ENCODE peak calls at places on chromosomes 5 and 9, in four cellular contexts. One of them, this sample, is unnamed.
A peak's percentile ranks its signal among the peaks of the same experiment; 100 is the strongest.

GRCh38 chr5:151741678-151742423 is 16.6 kb downstream of the ATOX1 start:
- DNase-seq in fibroblast of the aortic adventitia: peak; percentile 71
- DNase-seq in body of pancreas: no peak
- DNase-seq in adrenal gland: no peak
- DNase-seq in this sample: no peak

GRCh38 chr5:95080026-95080425 is 204.9 kb downstream of the MCTP1 start:
- DNase-seq in fibroblast of the aortic adventitia: peak; percentile 39
- DNase-seq in body of pancreas: no peak
- DNase-seq in adrenal gland: no peak
- DNase-seq in this sample: no peak

GRCh38 chr9:124480621-124480981 is 26.6 kb downstream of the NR5A1 start:
- DNase-seq in fibroblast of the aortic adventitia: peak; percentile 4
- DNase-seq in body of pancreas: no peak
- DNase-seq in adrenal gland: peak; percentile 68
- DNase-seq in this sample: no peak

GRCh38 chr5:83856898-83857297 is 136.2 kb upstream of the HAPLN1 start:
- DNase-seq in fibroblast of the aortic adventitia: peak; percentile 41
- DNase-seq in body of pancreas: no peak
- DNase-seq in adrenal gland: no peak
- DNase-seq in this sample: no peak

GRCh38 chr5:134136771-134137170 is 22.3 kb downstream of the TCF7 start:
- DNase-seq in fibroblast of the aortic adventitia: no peak
- DNase-seq in body of pancreas: peak; percentile 8
- DNase-seq in adrenal gland: peak; percentile 0
- DNase-seq in this sample: peak; percentile 3

GRCh38 chr5:87190687-87191086 is 77.0 kb upstream of the RASA1 start:
- DNase-seq in fibroblast of the aortic adventitia: no peak
- DNase-seq in body of pancreas: no peak
- DNase-seq in adrenal gland: no peak
- DNase-seq in this sample: no peak

GRCh38 chr9:137607141-137607857 is 1.8 kb downstream of the ARRDC1 start:
- DNase-seq in fibroblast of the aortic adventitia: no peak
- DNase-seq in body of pancreas: no peak
- DNase-seq in adrenal gland: peak; percentile 51
- DNase-seq in this sample: no peak

GRCh38 chr9:137231313-137232039 is 775 bp downstream of the SLC34A3 start:
- DNase-seq in fibroblast of the aortic adventitia: no peak
- DNase-seq in body of pancreas: no peak
- DNase-seq in adrenal gland: no peak
- DNase-seq in this sample: no peak

GRCh38 chr5:135053278-135053677 is 19.2 kb upstream of the PITX1 start:
- DNase-seq in fibroblast of the aortic adventitia: no peak
- DNase-seq in body of pancreas: no peak
- DNase-seq in adrenal gland: no peak
- DNase-seq in this sample: peak; percentile 38

GRCh38 chr5:60652206-60652605 is 47.8 kb downstream of the DEPDC1B start:
- DNase-seq in fibroblast of the aortic adventitia: peak; percentile 89
- DNase-seq in body of pancreas: no peak
- DNase-seq in adrenal gland: no peak
- DNase-seq in this sample: no peak

GRCh38 chr9:127651697-127652610 is 39.9 kb downstream of the STXBP1 start:
- DNase-seq in fibroblast of the aortic adventitia: no peak
- DNase-seq in body of pancreas: no peak
- DNase-seq in adrenal gland: no peak
- DNase-seq in this sample: no peak

GRCh38 chr5:606061-606460 is 6.1 kb upstream of the CEP72 start:
- DNase-seq in fibroblast of the aortic adventitia: no peak
- DNase-seq in body of pancreas: no peak
- DNase-seq in adrenal gland: no peak
- DNase-seq in this sample: no peak

GRCh38 chr9:126412945-126413344 is 86.3 kb downstream of the MVB12B start:
- DNase-seq in fibroblast of the aortic adventitia: no peak
- DNase-seq in body of pancreas: no peak
- DNase-seq in adrenal gland: no peak
- DNase-seq in this sample: no peak

GRCh38 chr5:163565931-163566608 is 60.7 kb downstream of the MAT2B start:
- DNase-seq in fibroblast of the aortic adventitia: peak; percentile 30
- DNase-seq in body of pancreas: peak; percentile 15
- DNase-seq in adrenal gland: peak; percentile 17
- DNase-seq in this sample: peak; percentile 15

GRCh38 chr9:106862946-106863740 is at the start of gene ZNF462:
- DNase-seq in fibroblast of the aortic adventitia: peak; percentile 75
- DNase-seq in body of pancreas: no peak
- DNase-seq in adrenal gland: peak; percentile 74
- DNase-seq in this sample: peak; percentile 47

GRCh38 chr5:83925321-83925877 is 204.7 kb upstream of the HAPLN1 start:
- DNase-seq in fibroblast of the aortic adventitia: peak; percentile 91
- DNase-seq in body of pancreas: no peak
- DNase-seq in adrenal gland: no peak
- DNase-seq in this sample: no peak

GRCh38 chr5:87076931-87077330 is 190.8 kb upstream of the RASA1 start:
- DNase-seq in fibroblast of the aortic adventitia: no peak
- DNase-seq in body of pancreas: no peak
- DNase-seq in adrenal gland: no peak
- DNase-seq in this sample: no peak

GRCh38 chr5:37844004-37844403 is 4.2 kb upstream of the GDNF start:
- DNase-seq in fibroblast of the aortic adventitia: no peak
- DNase-seq in body of pancreas: no peak
- DNase-seq in adrenal gland: no peak
- DNase-seq in this sample: no peak

GRCh38 chr9:37209431-37210386 is 89.3 kb downstream of the ZCCHC7 start:
- DNase-seq in fibroblast of the aortic adventitia: no peak
- DNase-seq in body of pancreas: no peak
- DNase-seq in adrenal gland: no peak
- DNase-seq in this sample: no peak

GRCh38 chr9:89730715-89731114 is 125.9 kb downstream of the GADD45G start:
- DNase-seq in fibroblast of the aortic adventitia: no peak
- DNase-seq in body of pancreas: peak; percentile 87
- DNase-seq in adrenal gland: no peak
- DNase-seq in this sample: no peak

GRCh38 chr5:150045512-150045911 is 40.8 kb downstream of the CSF1R start:
- DNase-seq in fibroblast of the aortic adventitia: no peak
- DNase-seq in body of pancreas: no peak
- DNase-seq in adrenal gland: no peak
- DNase-seq in this sample: no peak

GRCh38 chr5:66306105-66306843 is 162.2 kb downstream of the SREK1 start:
- DNase-seq in fibroblast of the aortic adventitia: peak; percentile 83
- DNase-seq in body of pancreas: peak; percentile 52
- DNase-seq in adrenal gland: peak; percentile 73
- DNase-seq in this sample: peak; percentile 34

GRCh38 chr9:122092611-122093506 is at the start of gene TTLL11:
- DNase-seq in fibroblast of the aortic adventitia: peak; percentile 90
- DNase-seq in body of pancreas: peak; percentile 96
- DNase-seq in adrenal gland: peak; percentile 99
- DNase-seq in this sample: peak; percentile 98

GRCh38 chr5:108003178-108003577 is 332.4 kb upstream of the EFNA5 start:
- DNase-seq in fibroblast of the aortic adventitia: peak; percentile 62
- DNase-seq in body of pancreas: no peak
- DNase-seq in adrenal gland: peak; percentile 7
- DNase-seq in this sample: no peak

DNA sequence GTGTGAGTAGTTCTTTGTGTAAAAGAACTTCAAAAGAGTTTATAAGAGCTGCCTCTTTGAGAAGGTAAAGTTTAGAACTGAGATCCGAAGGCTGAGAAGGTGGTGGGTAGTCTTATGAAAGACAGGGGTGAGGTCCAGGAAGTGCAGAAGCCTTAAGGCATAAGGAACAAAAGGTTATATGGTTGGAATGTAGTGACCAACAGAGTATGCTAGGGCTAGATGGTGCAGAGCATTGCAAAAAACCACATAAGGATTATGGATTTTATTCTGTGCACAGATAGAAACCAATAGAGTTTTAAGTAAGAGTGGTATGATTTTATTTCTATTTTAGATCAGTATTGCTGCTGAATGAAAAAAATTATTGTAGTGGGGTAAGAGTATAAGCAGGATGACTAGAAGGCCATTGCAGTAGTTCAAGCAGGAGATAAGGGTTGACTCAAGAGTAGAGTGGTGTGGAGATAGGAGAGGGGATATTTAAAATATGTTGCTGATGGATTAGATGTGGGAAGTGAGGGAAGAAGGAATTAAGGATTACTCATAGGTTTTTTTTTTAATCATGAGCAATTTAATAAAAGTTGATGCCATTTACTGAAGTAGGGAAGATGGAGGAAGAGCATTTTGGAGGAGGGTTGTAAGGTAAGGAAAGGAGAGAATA is 3.7 kb downstream of the RECK start:
- DNase-seq in fibroblast of the aortic adventitia: peak; percentile 83
- DNase-seq in body of pancreas: no peak
- DNase-seq in adrenal gland: no peak
- DNase-seq in this sample: no peak
- H3K4me3 ChIP-seq in fibroblast of the aortic adventitia: no peak overlapping the region
- H3K4me3 ChIP-seq in body of pancreas: no peak overlapping the region
- H3K4me3 ChIP-seq in adrenal gland: no peak overlapping the region
- H3K4me3 ChIP-seq in this sample: no peak overlapping the region

GRCh38 chr5:59039296-59040006 is 456.6 kb downstream of the RAB3C start:
- DNase-seq in fibroblast of the aortic adventitia: peak; percentile 69
- DNase-seq in body of pancreas: peak; percentile 53
- DNase-seq in adrenal gland: peak; percentile 64
- DNase-seq in this sample: peak; percentile 81
- H3K4me3 ChIP-seq in fibroblast of the aortic adventitia: peak overlapping the region; percentile 78
- H3K4me3 ChIP-seq in body of pancreas: peak overlapping the region; percentile 74
- H3K4me3 ChIP-seq in adrenal gland: peak overlapping the region; percentile 5
- H3K4me3 ChIP-seq in this sample: peak overlapping the region; percentile 56

GRCh38 chr5:58184910-58185309 is 275.0 kb downstream of the PLK2 start:
- DNase-seq in fibroblast of the aortic adventitia: peak; percentile 30
- DNase-seq in body of pancreas: no peak
- DNase-seq in adrenal gland: no peak
- DNase-seq in this sample: no peak
- H3K4me3 ChIP-seq in fibroblast of the aortic adventitia: no peak overlapping the region
- H3K4me3 ChIP-seq in body of pancreas: no peak overlapping the region
- H3K4me3 ChIP-seq in adrenal gland: no peak overlapping the region
- H3K4me3 ChIP-seq in this sample: no peak overlapping the region

DNA sequence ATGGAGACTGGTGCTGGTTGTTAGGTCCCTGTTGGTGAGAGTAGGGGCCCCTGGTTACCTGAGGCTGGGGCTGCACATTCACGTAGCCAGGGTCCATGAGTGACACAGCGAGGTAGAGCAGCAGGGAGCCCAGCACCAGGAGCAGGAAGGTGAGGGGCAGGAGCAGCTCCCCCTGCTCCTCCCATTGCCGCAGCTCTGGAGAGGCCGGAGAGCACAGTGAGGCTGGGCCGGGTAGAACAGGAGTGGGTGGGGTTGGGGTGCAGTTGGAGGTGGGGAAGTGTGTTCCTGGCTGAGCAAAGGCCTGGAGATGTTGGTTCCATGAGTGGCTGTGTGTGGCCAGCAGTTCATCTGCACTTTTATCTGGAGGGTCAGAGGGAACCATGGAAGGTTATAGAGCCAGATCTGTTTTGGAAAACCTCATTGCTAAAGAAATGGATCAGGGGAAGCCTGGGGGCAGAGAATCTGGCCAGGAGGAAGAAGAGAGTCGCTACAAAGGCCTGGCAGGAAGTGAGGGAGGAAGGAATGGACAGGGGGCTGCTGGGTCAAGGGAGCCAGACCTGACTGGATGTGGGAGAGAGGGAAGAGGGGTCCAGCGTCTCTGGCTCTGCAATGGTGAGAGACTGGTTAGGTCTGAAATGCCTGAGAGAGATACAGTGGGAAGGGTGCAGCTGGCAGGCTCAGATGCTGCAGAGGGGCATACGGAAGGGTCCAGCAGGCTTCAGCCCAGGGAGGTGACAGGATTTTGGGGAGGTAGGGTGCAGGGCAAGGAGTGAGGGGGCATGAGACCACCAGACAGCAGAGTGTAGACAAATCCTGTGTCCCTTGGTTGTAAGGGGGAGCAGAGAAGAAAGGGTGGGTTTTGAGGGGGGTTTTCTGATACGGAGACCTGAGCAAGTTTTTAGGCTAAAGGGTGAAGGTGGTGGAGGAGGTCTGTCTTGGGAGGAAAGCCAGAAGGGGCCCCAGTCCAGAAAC is 1.3 kb downstream of the ZDHHC12 start:
- DNase-seq in fibroblast of the aortic adventitia: no peak
- DNase-seq in body of pancreas: no peak
- DNase-seq in adrenal gland: no peak
- DNase-seq in this sample: no peak
- H3K4me3 ChIP-seq in fibroblast of the aortic adventitia: no peak overlapping the region
- H3K4me3 ChIP-seq in body of pancreas: no peak overlapping the region
- H3K4me3 ChIP-seq in adrenal gland: no peak overlapping the region
- H3K4me3 ChIP-seq in this sample: no peak overlapping the region

GRCh38 chr5:178116406-178116885 is 3.1 kb downstream of the N4BP3 start:
- DNase-seq in fibroblast of the aortic adventitia: no peak
- DNase-seq in body of pancreas: no peak
- DNase-seq in adrenal gland: no peak
- DNase-seq in this sample: peak; percentile 56

GRCh38 chr5:178114325-178115135 is 1.2 kb downstream of the N4BP3 start:
- DNase-seq in fibroblast of the aortic adventitia: no peak
- DNase-seq in body of pancreas: no peak
- DNase-seq in adrenal gland: no peak
- DNase-seq in this sample: peak; percentile 45

GRCh38 chr5:178115136-178115834 is 2.0 kb downstream of the N4BP3 start:
- DNase-seq in fibroblast of the aortic adventitia: no peak
- DNase-seq in body of pancreas: no peak
- DNase-seq in adrenal gland: no peak
- DNase-seq in this sample: no peak

GRCh38 chr5:178117911-178118310 is 4.6 kb downstream of the N4BP3 start:
- DNase-seq in fibroblast of the aortic adventitia: no peak
- DNase-seq in body of pancreas: no peak
- DNase-seq in adrenal gland: no peak
- DNase-seq in this sample: no peak

GRCh38 chr5:178115835-178116405 is 2.6 kb downstream of the N4BP3 start:
- DNase-seq in fibroblast of the aortic adventitia: no peak
- DNase-seq in body of pancreas: no peak
- DNase-seq in adrenal gland: no peak
- DNase-seq in this sample: no peak
- H3K4me3 ChIP-seq in fibroblast of the aortic adventitia: no peak overlapping the region
- H3K4me3 ChIP-seq in body of pancreas: no peak overlapping the region
- H3K4me3 ChIP-seq in adrenal gland: no peak overlapping the region
- H3K4me3 ChIP-seq in this sample: no peak overlapping the region

This sample was measured in transverse colon.